ENCODE peak calls at places on chromosomes 12 and 14, in seven cellular contexts. W, J, E, U, Y, H and V are unnamed samples.

GRCh38 chr12:42129595-42130204 is 15.0 kb downstream of the GXYLT1 start:
- DNase-seq in J (peak), W (no peak), E (no peak), U (peak), H (peak), Y (no peak), V (peak)

GRCh38 chr12:90501412-90501811 is 453.6 kb downstream of the CCER1 start:
- DNase-seq in H (no peak), E (no peak), Y (no peak), W (no peak), J (no peak), U (no peak), V (no peak)

GRCh38 chr12:27158322-27158721 is 75.9 kb upstream of the C12orf71 start:
- DNase-seq in E (no peak), H (no peak), J (no peak), U (no peak), Y (peak), W (no peak), V (no peak)

GRCh38 chr12:82937151-82937550 is 250.4 kb downstream of the TMTC2 start:
- DNase-seq in J (no peak), E (no peak), H (no peak), U (peak), Y (no peak), W (no peak), V (peak)

GRCh38 chr12:47509398-47509851 is 196.4 kb downstream of the RPAP3 start:
- DNase-seq in W (no peak), E (no peak), U (no peak), Y (no peak), J (no peak), H (no peak), V (peak)

GRCh38 chr14:51776102-51776894 is 84.1 kb upstream of the GNG2 start:
- DNase-seq in E (no peak), H (peak), Y (peak), U (peak), W (peak), J (peak), V (peak)

GRCh38 chr12:132827763-132828703 is 636 bp downstream of the GOLGA3 start:
- DNase-seq in H (peak), E (no peak), W (peak), Y (peak), J (peak), U (peak), V (peak)

GRCh38 chr12:70830221-70831061 is 90.1 kb downstream of the PTPRR start:
- DNase-seq in W (no peak), J (no peak), H (no peak), E (no peak), Y (no peak), U (no peak), V (no peak)

GRCh38 chr12:49698619-49699545 is 8.3 kb downstream of the FMNL3 start:
- DNase-seq in U (peak), Y (no peak), H (no peak), J (peak), W (no peak), E (peak), V (peak)

GRCh38 chr14:68523994-68524725 is 268.7 kb downstream of the ZFP36L1 start:
- DNase-seq in W (no peak), E (no peak), Y (no peak), U (peak), J (peak), H (no peak), V (peak)

GRCh38 chr12:115398311-115398781 is 714.4 kb upstream of the TBX3 start:
- DNase-seq in H (peak), E (no peak), J (peak), Y (no peak), W (no peak), U (peak), V (no peak)

GRCh38 chr12:473198-473597 is 13.5 kb downstream of the B4GALNT3 start:
- DNase-seq in Y (no peak), H (no peak), E (no peak), J (no peak), U (no peak), W (no peak), V (no peak)

GRCh38 chr14:69046468-69046867 is 67.4 kb upstream of the ACTN1 start:
- DNase-seq in Y (no peak), E (peak), U (peak), H (no peak), W (peak), J (peak), V (peak)

GRCh38 chr14:75088566-75089373 is 19.3 kb downstream of the ZC2HC1C start:
- DNase-seq in H (peak), U (peak), E (no peak), Y (peak), J (no peak), W (peak), V (peak)

GRCh38 chr12:107495604-107496003 is 190.0 kb upstream of the PWP1 start:
- DNase-seq in Y (no peak), H (no peak), E (no peak), J (no peak), W (no peak), U (no peak), V (no peak)

GRCh38 chr14:60276347-60276746 is 27.3 kb downstream of the PPM1A start:
- DNase-seq in W (no peak), Y (no peak), E (no peak), U (no peak), H (no peak), J (no peak), V (no peak)

GRCh38 chr14:102507891-102508312 is 1.7 kb downstream of the ANKRD9 start:
- DNase-seq in H (no peak), E (no peak), W (no peak), J (no peak), Y (no peak), U (no peak), V (no peak)

GRCh38 chr12:100656141-100656540 is 82.7 kb downstream of the GAS2L3 start:
- DNase-seq in U (no peak), Y (no peak), E (no peak), J (no peak), W (no peak), H (no peak), V (no peak)

GRCh38 chr14:104443391-104444158 is 136.0 kb upstream of the C14orf180 start:
- DNase-seq in Y (no peak), H (no peak), W (no peak), U (no peak), E (peak), J (no peak), V (no peak)

GRCh38 chr12:107318804-107319535 is 225.6 kb upstream of the CRY1 start:
- DNase-seq in E (no peak), H (peak), J (peak), Y (peak), U (peak), W (no peak), V (peak)

GRCh38 chr12:59404109-59404650 is 191.6 kb upstream of the SLC16A7 start:
- DNase-seq in E (no peak), H (no peak), J (no peak), Y (no peak), U (peak), W (no peak), V (no peak)

GRCh38 chr14:105930572-105930971 is 404.2 kb downstream of the TMEM121 start:
- DNase-seq in J (no peak), H (no peak), W (no peak), E (no peak), Y (no peak), U (no peak), V (no peak)

GRCh38 chr14:56002876-56003625 is 115.2 kb upstream of the PELI2 start:
- DNase-seq in U (no peak), H (no peak), W (no peak), Y (no peak), J (no peak), E (no peak), V (no peak)

GRCh38 chr14:72513994-72514659 is 379.8 kb downstream of the DPF3 start:
- DNase-seq in J (no peak), U (peak), Y (no peak), E (no peak), H (peak), W (no peak), V (peak)

GRCh38 chr14:103522649-103523582 is at the start of gene CKB:
- DNase-seq in Y (peak), H (peak), U (peak), E (peak), W (peak), J (peak), V (no peak)

GRCh38 chr14:32762886-32763285 is 175.8 kb upstream of the NPAS3 start:
- DNase-seq in U (peak), E (no peak), J (no peak), W (no peak), Y (no peak), H (no peak), V (peak)

GRCh38 chr14:68633131-68633991 is 159.5 kb downstream of the ZFP36L1 start:
- DNase-seq in U (peak), H (no peak), E (peak), W (peak), Y (peak), J (no peak), V (peak)

GRCh38 chr14:101380512-101380911 is 180.8 kb upstream of the DIO3 start:
- DNase-seq in U (no peak), W (no peak), E (no peak), J (no peak), Y (no peak), H (no peak), V (no peak)

GRCh38 chr12:75476076-75476475 is 4.5 kb upstream of the GLIPR1 start:
- DNase-seq in W (no peak), E (no peak), Y (no peak), J (no peak), U (no peak), H (no peak), V (no peak)

GRCh38 chr12:12684375-12685106 is 11.4 kb downstream of the GPR19 start:
- DNase-seq in H (peak), U (peak), W (no peak), E (no peak), J (no peak), Y (peak), V (peak)

GRCh38 chr12:114311966-114312365 is 94.0 kb downstream of the TBX5 start:
- DNase-seq in J (no peak), Y (no peak), U (peak), E (no peak), W (no peak), H (no peak), V (peak)

GRCh38 chr12:111444706-111445310 is 39.1 kb downstream of the SH2B3 start:
- DNase-seq in W (no peak), U (no peak), E (peak), Y (no peak), J (peak), H (peak), V (no peak)

GRCh38 chr14:21791749-21792148 is 118.1 kb upstream of the OR4E1 start:
- DNase-seq in U (no peak), H (no peak), J (no peak), Y (no peak), E (no peak), W (no peak), V (no peak)

GRCh38 chr14:48563465-48563864 is 888.1 kb upstream of the MDGA2 start:
- DNase-seq in W (no peak), H (no peak), J (no peak), Y (no peak), U (no peak), E (no peak), V (no peak)

DNA sequence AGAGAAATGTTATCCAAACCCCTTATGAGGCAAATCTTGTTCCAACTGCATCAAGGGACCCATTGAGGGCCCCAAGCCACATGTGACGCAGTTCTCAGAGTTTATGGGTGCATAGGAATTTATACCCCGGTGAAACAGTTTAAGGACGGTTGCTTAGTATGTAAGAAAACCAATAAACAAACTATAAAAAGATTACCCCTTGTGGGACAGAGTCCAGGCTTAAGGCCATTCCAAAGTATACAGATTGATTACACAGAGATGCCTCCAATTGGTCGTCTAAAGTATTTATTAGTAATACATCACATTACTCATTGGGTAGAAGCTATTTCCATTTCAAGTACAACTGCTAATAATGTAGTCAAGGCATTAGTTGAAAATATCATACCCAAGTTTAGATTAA is 885.0 kb upstream of the MDGA2 start:
- DNase-seq in H (no peak), W (no peak), U (no peak), J (no peak), Y (no peak), E (no peak), V (no peak)
- TF ChIP-seq CTCF in H (no peak), W (no peak), U (no peak), J (no peak), Y (no peak), E (no peak), V (no peak)

GRCh38 chr14:36647827-36648753 is 13.6 kb upstream of the PAX9 start:
- DNase-seq in J (no peak), U (peak), W (no peak), Y (peak), E (peak), H (no peak), V (peak)
- TF ChIP-seq CTCF in J (peak), U (peak), W (no peak), Y (peak), E (peak), H (peak), V (peak)

GRCh38 chr12:52542785-52543318 is 10.1 kb downstream of the KRT71 start:
- DNase-seq in W (no peak), H (no peak), U (no peak), E (no peak), J (no peak), Y (no peak), V (no peak)

GRCh38 chr12:52542157-52542556 is 10.8 kb downstream of the KRT71 start:
- DNase-seq in J (no peak), U (no peak), W (no peak), Y (no peak), H (no peak), E (no peak), V (no peak)

GRCh38 chr12:52541709-52542108 is 11.2 kb downstream of the KRT71 start:
- DNase-seq in E (no peak), H (no peak), W (no peak), Y (no peak), U (no peak), J (no peak), V (no peak)

GRCh38 chr12:52546126-52546525 is 6.8 kb downstream of the KRT71 start:
- DNase-seq in W (no peak), E (no peak), J (no peak), Y (no peak), U (no peak), H (no peak), V (no peak)

GRCh38 chr12:52543985-52544888 is 8.7 kb downstream of the KRT71 start:
- DNase-seq in W (no peak), U (no peak), H (peak), J (peak), E (peak), Y (no peak), V (no peak)
- TF ChIP-seq CTCF in W (no peak), U (no peak), H (no peak), J (no peak), E (peak), Y (no peak), V (no peak)

GRCh38 chr12:92144631-92145480 is 790 bp downstream of the BTG1 start:
- DNase-seq in E (peak), Y (peak), J (peak), H (peak), W (peak), U (peak), V (peak)
- TF ChIP-seq CTCF in E (peak), Y (peak), J (no peak), H (peak), W (no peak), U (no peak), V (no peak)

GRCh38 chr14:91417983-91418386 is 365 bp upstream of the CCDC88C start:
- DNase-seq in J (no peak), Y (no peak), W (no peak), E (no peak), H (peak), U (no peak), V (no peak)

GRCh38 chr14:91418387-91419043 is 895 bp upstream of the CCDC88C start:
- DNase-seq in E (no peak), W (peak), Y (peak), J (peak), U (peak), H (peak), V (peak)

GRCh38 chr14:91416744-91417133 is 881 bp downstream of the CCDC88C start:
- DNase-seq in E (no peak), J (no peak), Y (no peak), W (no peak), H (no peak), U (no peak), V (no peak)

GRCh38 chr14:91415794-91416743 is 1.6 kb downstream of the CCDC88C start:
- DNase-seq in E (no peak), Y (no peak), H (no peak), U (no peak), J (no peak), W (no peak), V (no peak)

GRCh38 chr14:91417134-91417982 is at the start of gene CCDC88C:
- DNase-seq in J (peak), W (no peak), H (peak), Y (peak), U (no peak), E (no peak), V (no peak)
- TF ChIP-seq CTCF in J (no peak), W (no peak), H (no peak), Y (no peak), U (no peak), E (no peak), V (no peak)

DNA sequence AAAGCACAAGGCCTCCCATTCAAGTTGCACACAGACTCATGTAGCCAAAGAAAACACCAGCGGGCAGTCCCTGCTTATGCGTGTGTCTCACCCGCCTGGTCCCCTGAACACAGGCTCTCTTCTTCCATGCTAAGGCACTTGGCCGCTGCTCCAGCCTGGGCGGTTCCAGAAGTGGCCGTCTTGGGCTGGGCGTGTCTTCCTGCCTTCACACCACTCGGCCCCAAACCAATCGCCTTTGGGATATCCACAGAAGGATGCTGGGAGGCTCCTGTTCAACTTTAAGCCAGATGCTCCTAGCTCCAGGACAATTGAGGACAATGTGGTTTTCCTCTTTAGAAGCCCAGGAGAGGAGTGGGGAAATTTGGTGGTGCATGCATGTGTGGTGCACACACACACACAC is 2.2 kb downstream of the SCARB1 start:
- DNase-seq in E (peak), W (peak), H (peak), Y (peak), J (peak), U (peak), V (peak)
- TF ChIP-seq CTCF in E (no peak), W (no peak), H (no peak), Y (no peak), J (no peak), U (no peak), V (no peak)

DNA sequence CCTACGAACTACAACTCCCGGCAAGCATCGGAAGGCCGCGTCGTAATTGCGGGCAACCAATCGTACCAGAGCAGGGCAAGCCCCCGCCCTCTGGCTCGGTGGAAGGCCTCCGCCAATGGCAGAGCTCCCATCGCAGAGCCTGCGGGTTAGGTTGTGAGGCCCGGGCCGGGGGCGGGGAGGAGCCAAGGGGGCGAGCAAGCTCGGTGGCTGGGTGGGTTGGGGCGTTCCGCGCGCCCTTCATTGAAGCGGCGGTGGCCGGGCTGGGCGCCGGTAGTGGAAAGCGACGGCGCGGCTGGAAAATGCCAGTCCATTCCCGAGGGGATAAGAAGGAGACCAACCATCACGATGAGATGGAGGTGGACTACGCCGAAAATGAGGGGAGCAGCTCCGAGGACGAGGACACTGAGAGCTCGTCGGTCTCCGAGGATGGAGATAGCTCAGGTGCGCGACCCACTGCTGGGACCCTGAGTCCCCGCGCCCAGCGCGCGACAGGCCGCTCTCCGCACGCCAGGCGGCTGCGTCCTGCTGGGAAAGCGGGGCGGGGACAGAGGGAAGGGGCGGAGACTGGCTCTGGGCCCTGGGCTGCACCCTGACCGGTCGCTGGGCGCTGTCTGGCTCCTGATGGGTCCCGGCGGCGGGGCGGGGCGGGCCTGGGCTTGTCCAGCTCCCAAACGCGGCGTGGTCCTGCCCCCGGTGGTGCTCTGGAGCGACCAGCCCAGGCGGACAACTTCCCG is at the start of gene BRMS1L:
- DNase-seq in W (peak), E (peak), Y (peak), J (peak), U (peak), H (peak), V (peak)
- TF ChIP-seq CTCF in W (no peak), E (peak), Y (peak), J (no peak), U (no peak), H (no peak), V (no peak)